ENCODE peak calls at places on chromosome 19, in four cellular contexts. K, A, X and E are unnamed samples.
A peak's percentile ranks its signal among the peaks of the same experiment; 100 is the strongest.

GRCh38 chr19:39104104-39104708 is 20.0 kb downstream of the ACP7 start:
- DNase-seq in K (no peak), A (no peak), X (no peak), E (no peak)

GRCh38 chr19:15200575-15201364 is at the start of gene NOTCH3:
- DNase-seq in K (no peak), A (no peak), X (no peak), E (no peak)

GRCh38 chr19:55540619-55541018 is 3.7 kb upstream of the SBK2 start:
- DNase-seq in K (no peak), A (no peak), X (no peak), E (no peak)

GRCh38 chr19:17184381-17184841 is 30.7 kb upstream of the USE1 start:
- DNase-seq in K (no peak), A (no peak), X (no peak), E (no peak)

GRCh38 chr19:45496349-45496953 is 396 bp downstream of the RTN2 start:
- DNase-seq in K (no peak), A (no peak), X (no peak), E (no peak)

GRCh38 chr19:34500656-34501120 is 19.1 kb downstream of the WTIP start:
- DNase-seq in K (no peak), A (no peak), X (no peak), E (no peak)

GRCh38 chr19:35768082-35768421 is 7.3 kb upstream of the ARHGAP33 start:
- DNase-seq in K (no peak), A (no peak), X (no peak), E (no peak)

GRCh38 chr19:18789883-18790565 is 1.1 kb downstream of the COMP start:
- DNase-seq in K (no peak), A (no peak), X (no peak), E (no peak)

GRCh38 chr19:6744381-6745288 is 5.2 kb downstream of the TRIP10 start:
- DNase-seq in K (peak; percentile 81), A (peak; percentile 52), X (peak; percentile 36), E (peak; percentile 98)

GRCh38 chr19:35272122-35272715 is 3.5 kb downstream of the USF2 start:
- DNase-seq in K (no peak), A (no peak), X (no peak), E (no peak)

GRCh38 chr19:43354305-43354627 is 780 bp downstream of the CD177 start:
- DNase-seq in K (no peak), A (no peak), X (no peak), E (no peak)

GRCh38 chr19:6736917-6737283 is 480 bp downstream of the GPR108 start:
- DNase-seq in K (no peak), A (no peak), X (no peak), E (no peak)

GRCh38 chr19:33175886-33176669 is 18.1 kb upstream of the LRP3 start:
- DNase-seq in K (no peak), A (no peak), X (no peak), E (no peak)

GRCh38 chr19:57334191-57334590 is 13.9 kb downstream of the ZNF543 start:
- DNase-seq in K (no peak), A (no peak), X (no peak), E (peak; percentile 80)

GRCh38 chr19:48715276-48715675 is 4.2 kb downstream of the MAMSTR start:
- DNase-seq in K (peak; percentile 49), A (no peak), X (no peak), E (no peak)

GRCh38 chr19:33285441-33285927 is 16.9 kb downstream of the CEBPA start:
- DNase-seq in K (no peak), A (no peak), X (no peak), E (no peak)

GRCh38 chr19:12913011-12913561 is 6.0 kb downstream of the SYCE2 start:
- DNase-seq in K (peak; percentile 77), A (peak; percentile 21), X (peak; percentile 50), E (no peak)

GRCh38 chr19:33551676-33552075 is 30.1 kb upstream of the PEPD start:
- DNase-seq in K (no peak), A (no peak), X (no peak), E (no peak)

GRCh38 chr19:34994643-34995471 is 5.3 kb upstream of the GRAMD1A start:
- DNase-seq in K (peak; percentile 70), A (no peak), X (no peak), E (no peak)

GRCh38 chr19:18229474-18229873 is 3.2 kb upstream of the PDE4C start:
- DNase-seq in K (no peak), A (no peak), X (no peak), E (no peak)

GRCh38 chr19:10388957-10389356 is 8.6 kb upstream of the TYK2 start:
- DNase-seq in K (peak; percentile 87), A (peak; percentile 50), X (peak; percentile 87), E (peak; percentile 89)

GRCh38 chr19:10392120-10392519 is 11.2 kb downstream of the CDC37 start:
- DNase-seq in K (no peak), A (no peak), X (no peak), E (no peak)

GRCh38 chr19:10393137-10393536 is 10.2 kb downstream of the CDC37 start:
- DNase-seq in K (no peak), A (no peak), X (no peak), E (no peak)

GRCh38 chr19:10390652-10391286 is 10.4 kb upstream of the TYK2 start:
- DNase-seq in K (peak; percentile 70), A (peak; percentile 46), X (peak; percentile 44), E (peak; percentile 79)

DNA sequence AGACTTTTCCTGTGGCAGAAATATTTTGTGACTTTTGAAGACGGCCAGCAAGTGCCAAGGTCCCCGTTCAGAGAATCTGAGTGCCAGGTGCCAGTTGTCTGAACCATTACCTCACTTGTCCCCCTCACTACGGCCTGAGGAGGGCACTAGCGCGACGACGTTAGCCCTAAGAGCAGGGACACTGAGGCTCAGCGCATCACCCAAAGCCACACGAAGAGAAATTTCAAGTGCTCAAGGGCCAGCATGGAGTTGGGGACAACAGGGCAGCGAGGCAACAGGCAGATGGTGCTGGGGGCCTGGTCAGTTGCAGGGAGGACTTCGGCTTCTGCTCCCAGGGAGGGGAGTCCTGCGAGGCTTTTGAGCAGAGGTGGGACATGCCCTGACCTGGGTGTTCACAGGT is 9.5 kb upstream of the TYK2 start:
- DNase-seq in K (no peak), A (no peak), X (no peak), E (no peak)
- TF ChIP-seq CTCF in K (peak; percentile 11), A (peak; percentile 27), X (no peak), E (no peak)

GRCh38 chr19:3138268-3138667 is 2.4 kb downstream of the GNA15 start:
- DNase-seq in K (no peak), A (no peak), X (no peak), E (no peak)
- TF ChIP-seq CTCF in K (no peak), A (no peak), X (no peak), E (no peak)

DNA sequence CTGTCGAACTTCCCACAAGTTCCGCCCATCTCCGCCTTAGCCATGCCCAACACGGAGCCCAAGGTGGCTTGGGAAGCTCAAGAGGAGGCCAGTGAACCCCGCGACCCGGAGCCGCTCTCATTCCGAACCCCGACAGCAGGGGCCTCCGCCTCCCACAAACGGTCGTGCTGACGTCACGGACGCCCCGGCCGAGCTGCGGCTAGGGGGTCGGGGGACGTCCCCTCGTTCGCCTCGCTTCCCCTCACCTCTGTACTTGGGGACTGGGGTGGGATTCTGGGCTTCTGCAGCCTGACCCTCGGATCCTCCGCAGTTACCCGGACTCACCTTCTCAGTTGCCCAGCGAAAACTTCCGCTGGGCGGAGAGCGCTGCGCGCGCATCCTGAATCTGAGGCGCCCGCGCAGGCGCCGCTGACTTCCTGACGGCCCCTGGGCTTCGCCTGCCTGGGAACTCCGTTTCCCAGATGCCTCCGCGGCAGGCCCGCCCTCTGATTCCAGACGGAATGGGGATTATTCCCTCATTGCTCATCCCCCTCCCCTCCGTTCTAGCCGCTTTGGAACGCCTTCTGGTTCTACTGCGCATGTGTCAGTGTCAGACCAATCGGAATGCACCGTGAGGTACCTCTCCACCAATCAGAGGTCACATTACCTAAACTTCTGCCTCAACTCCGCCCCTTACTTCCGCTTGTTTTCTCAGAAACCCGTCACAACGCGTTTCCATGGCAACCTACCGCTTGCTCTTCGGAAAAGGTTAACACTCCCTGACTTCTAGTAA is at the start of gene VRK3:
- DNase-seq in K (peak; percentile 100), A (peak; percentile 100), X (peak; percentile 100), E (peak; percentile 100)
- TF ChIP-seq CTCF in K (peak; percentile 16), A (no peak), X (peak; percentile 36), E (peak; percentile 15)

DNA sequence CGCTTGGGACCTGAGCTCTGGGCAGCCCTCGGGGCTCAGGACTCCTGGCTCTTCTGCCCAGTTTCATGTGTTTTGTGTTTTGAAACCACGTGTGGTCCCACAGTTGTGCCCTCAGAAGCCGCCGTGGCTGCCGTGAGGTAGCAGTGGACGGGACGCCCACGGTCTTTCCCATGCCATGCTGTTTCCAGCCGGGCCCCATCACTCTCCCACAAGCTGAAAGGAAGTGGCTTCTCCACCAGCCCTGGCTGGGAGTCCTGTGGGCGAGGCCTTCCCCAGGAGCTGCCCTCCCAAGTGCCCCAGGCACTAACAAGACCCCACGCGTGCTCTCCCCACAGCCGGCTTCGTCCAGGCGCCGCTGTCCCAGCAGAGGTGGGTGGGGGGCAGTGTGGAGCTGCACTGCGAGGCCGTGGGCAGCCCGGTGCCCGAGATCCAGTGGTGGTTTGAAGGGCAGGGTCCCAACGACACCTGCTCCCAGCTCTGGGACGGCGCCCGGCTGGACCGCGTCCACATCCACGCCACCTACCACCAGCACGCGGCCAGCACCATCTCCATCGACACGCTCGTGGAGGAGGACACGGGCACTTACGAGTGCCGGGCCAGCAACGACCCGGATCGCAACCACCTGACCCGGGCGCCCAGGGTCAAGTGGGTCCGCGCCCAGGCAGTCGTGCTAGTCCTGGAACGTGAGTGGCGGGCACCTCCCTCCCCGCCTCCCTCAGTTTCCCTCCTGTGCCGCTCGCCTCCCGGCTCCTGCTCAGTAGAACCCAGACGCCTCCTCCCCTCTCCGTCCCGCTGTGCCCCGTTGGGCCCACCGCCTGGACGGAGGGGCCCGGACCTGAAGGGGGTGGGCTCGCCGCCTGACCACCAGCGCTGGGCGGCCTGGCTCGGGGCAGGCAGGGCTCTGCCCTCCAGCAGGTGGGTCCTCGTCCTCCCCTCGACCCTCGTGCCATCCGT is 5.3 kb downstream of the BSG start:
- DNase-seq in K (no peak), A (no peak), X (no peak), E (no peak)
- TF ChIP-seq CTCF in K (no peak), A (no peak), X (no peak), E (no peak)